ENCODE peak calls at places on chromosomes 16 and 17, in six cellular contexts. Z is fibroblast of mammary gland, K is osteocyte, S is breast epithelium, I is kidney, X is psoas muscle. M is an unnamed sample.

GRCh38 chr16:70696952-70697600 is 11.2 kb upstream of the MTSS2 start:
- DNase-seq in Z (no peak), K (no peak), S (peak; percentile 90), I (no peak), X (no peak), M (no peak)

GRCh38 chr16:85592700-85593502 is 20.2 kb upstream of the GSE1 start:
- DNase-seq in Z (peak; percentile 62), K (no peak), S (no peak), I (no peak), X (no peak), M (no peak)

GRCh38 chr16:49130397-49130796 is 151.2 kb downstream of the CBLN1 start:
- DNase-seq in Z (no peak), K (peak; percentile 59), S (no peak), I (no peak), X (no peak), M (no peak)

GRCh38 chr16:4860727-4861342 is 13.6 kb downstream of the UBN1 start:
- DNase-seq in Z (no peak), K (no peak), S (no peak), I (no peak), X (no peak), M (no peak)

GRCh38 chr17:1109606-1110523 is 69.9 kb downstream of the ABR start:
- DNase-seq in Z (no peak), K (no peak), S (no peak), I (peak; percentile 89), X (peak; percentile 76), M (peak; percentile 80)

GRCh38 chr17:14123579-14124278 is 54.4 kb downstream of the COX10 start:
- DNase-seq in Z (no peak), K (no peak), S (no peak), I (no peak), X (no peak), M (no peak)

GRCh38 chr16:54242199-54242598 is 44.4 kb downstream of the IRX3 start:
- DNase-seq in Z (no peak), K (no peak), S (no peak), I (no peak), X (no peak), M (peak; percentile 24)

GRCh38 chr16:86033016-86033474 is 134.1 kb downstream of the IRF8 start:
- DNase-seq in Z (no peak), K (no peak), S (no peak), I (peak; percentile 77), X (no peak), M (no peak)

GRCh38 chr16:78669994-78670393 is 570.5 kb downstream of the WWOX start:
- DNase-seq in Z (peak; percentile 74), K (no peak), S (peak; percentile 28), I (peak; percentile 79), X (peak; percentile 59), M (no peak)

GRCh38 chr16:70540994-70541393 is 17.4 kb downstream of the SF3B3 start:
- DNase-seq in Z (no peak), K (no peak), S (no peak), I (no peak), X (no peak), M (no peak)

GRCh38 chr16:73113326-73113720 is 65.4 kb upstream of the ZFHX3 start:
- DNase-seq in Z (peak; percentile 78), K (no peak), S (no peak), I (no peak), X (no peak), M (no peak)

DNA sequence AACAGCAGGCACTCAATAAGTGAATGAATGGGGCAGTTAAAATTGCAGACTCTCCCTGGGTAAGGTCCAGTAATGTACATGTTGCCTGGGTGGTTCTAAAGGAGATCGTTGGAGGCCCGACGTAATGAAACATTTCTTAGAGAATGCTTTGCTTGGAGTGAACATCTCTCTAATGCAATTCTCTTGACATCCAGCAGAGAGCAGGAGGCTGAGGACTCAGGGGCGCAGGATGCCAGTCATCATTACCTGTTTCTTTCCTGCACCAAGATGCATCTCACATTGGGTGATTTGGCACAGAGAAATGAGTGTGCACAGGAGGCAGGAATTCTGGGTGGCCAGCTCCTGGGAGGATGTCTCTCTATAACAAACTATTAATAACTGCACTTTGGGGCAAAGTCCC is 130.3 kb upstream of the RBBP6 start:
- DNase-seq in Z (no peak), K (no peak), S (no peak), I (no peak), X (no peak), M (no peak)
- TF ChIP-seq CTCF in Z (no peak), K (no peak), S (no peak), I (no peak), X (no peak), M (no peak)

GRCh38 chr16:61937646-61938045 is 98.6 kb downstream of the CDH8 start:
- DNase-seq in Z (no peak), K (no peak), S (no peak), I (no peak), X (no peak), M (no peak)

GRCh38 chr16:61934591-61934990 is 101.6 kb downstream of the CDH8 start:
- DNase-seq in Z (no peak), K (no peak), S (no peak), I (no peak), X (no peak), M (no peak)

GRCh38 chr16:61936522-61936921 is 99.7 kb downstream of the CDH8 start:
- DNase-seq in Z (no peak), K (no peak), S (no peak), I (no peak), X (no peak), M (peak; percentile 39)
- TF ChIP-seq CTCF in Z (no peak), K (peak; percentile 54), S (no peak), I (no peak), X (no peak), M (peak; percentile 73)

DNA sequence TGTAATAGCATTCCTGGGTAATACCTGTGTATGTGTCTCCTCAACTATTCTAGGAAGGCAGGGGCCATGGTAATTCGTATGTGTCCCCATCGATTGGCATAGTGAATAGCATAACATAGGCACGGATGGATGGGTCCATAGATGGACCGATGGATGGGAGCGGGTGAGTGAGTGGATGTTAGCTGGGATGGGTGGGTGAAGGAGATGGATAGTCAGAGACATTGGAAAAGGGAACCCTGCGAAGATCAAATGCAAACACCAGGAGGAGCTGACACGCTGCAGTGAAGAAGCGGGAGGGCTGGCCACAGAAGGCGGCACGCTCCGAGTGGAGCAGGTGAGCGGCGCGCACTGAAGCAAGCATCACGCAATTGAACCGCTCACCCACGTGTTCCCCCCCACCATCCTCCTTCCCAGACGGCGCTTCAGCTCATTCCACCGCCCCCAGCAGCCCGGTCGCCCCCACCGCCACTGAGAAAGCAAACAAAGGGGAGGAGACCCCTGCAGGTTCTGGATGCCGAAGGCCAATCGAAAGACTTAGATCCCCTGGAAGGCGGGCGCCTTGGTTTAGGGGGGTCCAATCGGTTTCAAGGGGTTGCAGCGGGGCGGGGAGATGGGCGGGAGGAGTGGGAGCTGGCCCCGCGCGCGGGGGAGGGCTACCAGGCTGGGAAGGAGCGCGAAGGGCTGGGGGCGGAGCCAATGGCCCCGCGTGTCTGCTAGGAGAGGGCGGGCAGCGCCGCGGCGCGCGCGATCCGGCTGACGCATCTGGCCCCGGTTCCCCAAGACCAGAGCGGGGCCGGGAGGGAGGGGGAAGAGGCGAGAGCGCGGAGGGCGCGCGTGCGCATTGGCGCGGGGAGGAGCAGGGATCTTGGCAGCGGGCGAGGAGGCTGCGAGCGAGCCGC is at the start of gene ARRB2:
- DNase-seq in Z (peak; percentile 97), K (peak; percentile 99), S (peak; percentile 98), I (peak; percentile 99), X (peak; percentile 99), M (peak; percentile 96)
- TF ChIP-seq CTCF in Z (peak; percentile 58), K (peak; percentile 70), S (peak; percentile 89), I (peak; percentile 67), X (peak; percentile 56), M (peak; percentile 39)

GRCh38 chr17:51000835-51001638 is 119.6 kb downstream of the SPAG9 start:
- DNase-seq in Z (peak; percentile 78), K (no peak), S (no peak), I (no peak), X (no peak), M (no peak)
- TF ChIP-seq CTCF in Z (peak; percentile 47), K (peak; percentile 75), S (peak; percentile 58), I (peak; percentile 43), X (peak; percentile 62), M (peak; percentile 28)

GRCh38 chr17:79970576-79971068 is 65.0 kb downstream of the TBC1D16 start:
- DNase-seq in Z (peak; percentile 33), K (no peak), S (no peak), I (no peak), X (no peak), M (peak; percentile 55)
- TF ChIP-seq CTCF in Z (peak; percentile 35), K (peak; percentile 46), S (peak; percentile 10), I (peak; percentile 13), X (peak; percentile 33), M (peak; percentile 73)

M was measured in glutamatergic neuron.